ENCODE peak calls at places on chromosomes 7 and 10, in nine cellular contexts. One of them, this sample, is unnamed.

GRCh38 chr7:17706255-17706654 is 234.0 kb downstream of the SNX13 start:
- DNase-seq in endothelial cell of umbilical vein: no peak
- DNase-seq in sigmoid colon: no peak
- DNase-seq in prostate gland: no peak
- DNase-seq in HepG2: no peak
- DNase-seq in HCT116: no peak
- DNase-seq in GM12892: no peak
- DNase-seq in transverse colon: no peak
- DNase-seq in upper lobe of left lung: no peak
- DNase-seq in this sample: no peak

GRCh38 chr10:119305860-119306513 is 98.6 kb downstream of the GRK5 start:
- DNase-seq in endothelial cell of umbilical vein: peak
- DNase-seq in sigmoid colon: peak
- DNase-seq in prostate gland: no peak
- DNase-seq in HepG2: no peak
- DNase-seq in HCT116: peak
- DNase-seq in GM12892: peak
- DNase-seq in transverse colon: peak
- DNase-seq in upper lobe of left lung: peak
- DNase-seq in this sample: no peak

GRCh38 chr10:118564652-118565051 is 30.8 kb downstream of the PRLHR start:
- DNase-seq in endothelial cell of umbilical vein: no peak
- DNase-seq in sigmoid colon: no peak
- DNase-seq in prostate gland: no peak
- DNase-seq in HepG2: no peak
- DNase-seq in HCT116: no peak
- DNase-seq in GM12892: no peak
- DNase-seq in transverse colon: no peak
- DNase-seq in upper lobe of left lung: no peak
- DNase-seq in this sample: no peak

GRCh38 chr7:97845622-97846203 is 26.5 kb downstream of the ASNS start:
- DNase-seq in endothelial cell of umbilical vein: peak
- DNase-seq in sigmoid colon: no peak
- DNase-seq in prostate gland: no peak
- DNase-seq in HepG2: peak
- DNase-seq in HCT116: peak
- DNase-seq in GM12892: no peak
- DNase-seq in transverse colon: no peak
- DNase-seq in upper lobe of left lung: no peak
- DNase-seq in this sample: no peak

GRCh38 chr7:106462914-106463482 is 178.2 kb upstream of the NAMPT start:
- DNase-seq in endothelial cell of umbilical vein: no peak
- DNase-seq in sigmoid colon: no peak
- DNase-seq in prostate gland: no peak
- DNase-seq in HepG2: no peak
- DNase-seq in HCT116: no peak
- DNase-seq in GM12892: no peak
- DNase-seq in transverse colon: no peak
- DNase-seq in upper lobe of left lung: no peak
- DNase-seq in this sample: no peak

GRCh38 chr10:71482620-71483019 is 85.9 kb downstream of the CDH23 start:
- DNase-seq in endothelial cell of umbilical vein: no peak
- DNase-seq in sigmoid colon: no peak
- DNase-seq in prostate gland: no peak
- DNase-seq in HepG2: no peak
- DNase-seq in HCT116: no peak
- DNase-seq in GM12892: no peak
- DNase-seq in transverse colon: no peak
- DNase-seq in upper lobe of left lung: no peak
- DNase-seq in this sample: no peak

GRCh38 chr7:147510913-147511312 is 1079.7 kb upstream of the C7orf33 start:
- DNase-seq in endothelial cell of umbilical vein: no peak
- DNase-seq in sigmoid colon: no peak
- DNase-seq in prostate gland: no peak
- DNase-seq in HepG2: no peak
- DNase-seq in HCT116: no peak
- DNase-seq in GM12892: no peak
- DNase-seq in transverse colon: no peak
- DNase-seq in upper lobe of left lung: no peak
- DNase-seq in this sample: no peak

GRCh38 chr10:112565434-112566053 is 118.5 kb downstream of the VTI1A start:
- DNase-seq in endothelial cell of umbilical vein: peak
- DNase-seq in sigmoid colon: no peak
- DNase-seq in prostate gland: peak
- DNase-seq in HepG2: peak
- DNase-seq in HCT116: peak
- DNase-seq in GM12892: no peak
- DNase-seq in transverse colon: peak
- DNase-seq in upper lobe of left lung: peak
- DNase-seq in this sample: no peak

GRCh38 chr7:158802535-158803199 is 26.6 kb downstream of the ESYT2 start:
- DNase-seq in endothelial cell of umbilical vein: no peak
- DNase-seq in sigmoid colon: no peak
- DNase-seq in prostate gland: no peak
- DNase-seq in HepG2: no peak
- DNase-seq in HCT116: no peak
- DNase-seq in GM12892: no peak
- DNase-seq in transverse colon: no peak
- DNase-seq in upper lobe of left lung: no peak
- DNase-seq in this sample: no peak

GRCh38 chr10:60964257-60965235 is 20.6 kb upstream of the RHOBTB1 start:
- DNase-seq in endothelial cell of umbilical vein: peak
- DNase-seq in sigmoid colon: peak
- DNase-seq in prostate gland: peak
- DNase-seq in HepG2: peak
- DNase-seq in HCT116: peak
- DNase-seq in GM12892: no peak
- DNase-seq in transverse colon: peak
- DNase-seq in upper lobe of left lung: peak
- DNase-seq in this sample: peak

GRCh38 chr7:24885305-24885704 is 94.7 kb downstream of the OSBPL3 start:
- DNase-seq in endothelial cell of umbilical vein: peak
- DNase-seq in sigmoid colon: no peak
- DNase-seq in prostate gland: no peak
- DNase-seq in HepG2: no peak
- DNase-seq in HCT116: no peak
- DNase-seq in GM12892: no peak
- DNase-seq in transverse colon: no peak
- DNase-seq in upper lobe of left lung: peak
- DNase-seq in this sample: no peak

GRCh38 chr10:124663766-124664360 is 80.3 kb downstream of the FAM53B start:
- DNase-seq in endothelial cell of umbilical vein: no peak
- DNase-seq in sigmoid colon: no peak
- DNase-seq in prostate gland: no peak
- DNase-seq in HepG2: no peak
- DNase-seq in HCT116: no peak
- DNase-seq in GM12892: no peak
- DNase-seq in transverse colon: no peak
- DNase-seq in upper lobe of left lung: no peak
- DNase-seq in this sample: no peak

GRCh38 chr10:4607681-4608080 is 218.3 kb upstream of the AKR1E2 start:
- DNase-seq in endothelial cell of umbilical vein: no peak
- DNase-seq in sigmoid colon: no peak
- DNase-seq in prostate gland: no peak
- DNase-seq in HepG2: no peak
- DNase-seq in HCT116: no peak
- DNase-seq in GM12892: no peak
- DNase-seq in transverse colon: no peak
- DNase-seq in upper lobe of left lung: no peak
- DNase-seq in this sample: no peak

GRCh38 chr7:155228459-155228845 is 69.2 kb upstream of the INSIG1 start:
- DNase-seq in endothelial cell of umbilical vein: no peak
- DNase-seq in sigmoid colon: no peak
- DNase-seq in prostate gland: no peak
- DNase-seq in HepG2: no peak
- DNase-seq in HCT116: no peak
- DNase-seq in GM12892: no peak
- DNase-seq in transverse colon: no peak
- DNase-seq in upper lobe of left lung: no peak
- DNase-seq in this sample: no peak

GRCh38 chr7:151131284-151131621 is 36.2 kb downstream of the GBX1 start:
- DNase-seq in endothelial cell of umbilical vein: no peak
- DNase-seq in sigmoid colon: no peak
- DNase-seq in prostate gland: no peak
- DNase-seq in HepG2: no peak
- DNase-seq in HCT116: no peak
- DNase-seq in GM12892: no peak
- DNase-seq in transverse colon: no peak
- DNase-seq in upper lobe of left lung: no peak
- DNase-seq in this sample: no peak

GRCh38 chr7:15367897-15368296 is 193.9 kb downstream of the AGMO start:
- DNase-seq in endothelial cell of umbilical vein: no peak
- DNase-seq in sigmoid colon: no peak
- DNase-seq in prostate gland: no peak
- DNase-seq in HepG2: no peak
- DNase-seq in HCT116: no peak
- DNase-seq in GM12892: no peak
- DNase-seq in transverse colon: no peak
- DNase-seq in upper lobe of left lung: no peak
- DNase-seq in this sample: no peak

GRCh38 chr10:127991543-127992255 is 84.8 kb downstream of the PTPRE start:
- DNase-seq in endothelial cell of umbilical vein: no peak
- DNase-seq in sigmoid colon: peak
- DNase-seq in prostate gland: no peak
- DNase-seq in HepG2: no peak
- DNase-seq in HCT116: no peak
- DNase-seq in GM12892: no peak
- DNase-seq in transverse colon: no peak
- DNase-seq in upper lobe of left lung: peak
- DNase-seq in this sample: no peak

DNA sequence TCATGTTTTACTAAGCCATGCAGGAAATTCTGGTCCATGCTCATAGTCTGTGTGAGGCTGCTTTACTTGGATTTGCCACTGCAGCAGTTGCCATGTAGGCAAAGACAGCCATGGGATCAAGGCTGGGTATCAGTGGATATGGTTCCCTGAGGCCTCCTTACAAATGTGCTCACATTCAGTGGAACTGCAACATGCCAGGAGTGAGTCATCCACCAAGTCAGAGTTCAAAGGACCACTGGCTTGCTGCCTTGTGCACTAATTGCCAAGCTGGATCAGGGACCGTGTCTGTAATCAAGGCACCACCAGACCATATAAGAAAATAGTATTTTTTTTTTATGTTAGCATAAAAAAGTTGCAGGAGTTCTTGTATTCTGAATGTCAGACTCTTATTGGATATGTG is 101.0 kb downstream of the CDCA7L start:
- DNase-seq in endothelial cell of umbilical vein: no peak
- DNase-seq in sigmoid colon: no peak
- DNase-seq in prostate gland: no peak
- DNase-seq in HepG2: no peak
- DNase-seq in HCT116: no peak
- DNase-seq in GM12892: no peak
- DNase-seq in transverse colon: no peak
- DNase-seq in upper lobe of left lung: no peak
- DNase-seq in this sample: no peak
- TF ChIP-seq POLR2A in endothelial cell of umbilical vein: no peak
- TF ChIP-seq POLR2A in sigmoid colon: no peak
- TF ChIP-seq POLR2A in prostate gland: no peak
- TF ChIP-seq POLR2A in HepG2: no peak
- TF ChIP-seq POLR2A in HCT116: no peak
- TF ChIP-seq POLR2A in GM12892: no peak
- TF ChIP-seq POLR2A in transverse colon: no peak
- TF ChIP-seq POLR2A in upper lobe of left lung: no peak
- TF ChIP-seq POLR2A in this sample: no peak

DNA sequence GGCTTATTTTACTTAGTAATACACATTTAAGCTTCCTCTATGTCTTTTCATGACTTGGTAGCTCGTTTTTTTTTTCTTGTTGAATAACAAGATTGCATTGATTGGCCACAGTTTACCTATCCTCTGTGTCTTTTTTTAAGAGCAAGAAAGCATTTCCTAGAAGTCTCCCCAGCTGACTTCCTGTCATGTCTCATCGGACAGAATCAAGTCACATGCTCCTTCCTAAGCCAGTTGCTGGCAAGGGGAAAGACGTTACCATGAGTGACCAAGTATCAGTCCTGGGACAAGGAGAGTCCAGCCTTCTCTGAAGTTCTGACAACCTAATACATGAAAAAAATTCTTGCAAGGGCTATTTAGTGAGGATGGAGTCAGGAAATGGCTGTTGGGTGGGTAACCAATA is 24.9 kb upstream of the SFRP5 start:
- DNase-seq in endothelial cell of umbilical vein: no peak
- DNase-seq in sigmoid colon: no peak
- DNase-seq in prostate gland: no peak
- DNase-seq in HepG2: no peak
- DNase-seq in HCT116: no peak
- DNase-seq in GM12892: no peak
- DNase-seq in transverse colon: no peak
- DNase-seq in upper lobe of left lung: no peak
- DNase-seq in this sample: no peak
- TF ChIP-seq POLR2AphosphoS5 in endothelial cell of umbilical vein: no peak
- TF ChIP-seq POLR2AphosphoS5 in sigmoid colon: no peak
- TF ChIP-seq POLR2AphosphoS5 in prostate gland: no peak
- TF ChIP-seq POLR2AphosphoS5 in HepG2: no peak
- TF ChIP-seq POLR2AphosphoS5 in HCT116: no peak
- TF ChIP-seq POLR2AphosphoS5 in GM12892: no peak
- TF ChIP-seq POLR2AphosphoS5 in transverse colon: no peak
- TF ChIP-seq POLR2AphosphoS5 in upper lobe of left lung: no peak
- TF ChIP-seq POLR2AphosphoS5 in this sample: no peak

GRCh38 chr10:103966671-103967432 is at the start of gene SLK:
- DNase-seq in endothelial cell of umbilical vein: peak
- DNase-seq in sigmoid colon: peak
- DNase-seq in prostate gland: peak
- DNase-seq in HepG2: peak
- DNase-seq in HCT116: peak
- DNase-seq in GM12892: peak
- DNase-seq in transverse colon: peak
- DNase-seq in upper lobe of left lung: peak
- DNase-seq in this sample: peak
- TF ChIP-seq POLR2A in endothelial cell of umbilical vein: peak
- TF ChIP-seq POLR2A in sigmoid colon: peak
- TF ChIP-seq POLR2A in prostate gland: peak
- TF ChIP-seq POLR2A in HepG2: peak
- TF ChIP-seq POLR2A in HCT116: peak
- TF ChIP-seq POLR2A in GM12892: peak
- TF ChIP-seq POLR2A in transverse colon: peak
- TF ChIP-seq POLR2A in upper lobe of left lung: peak
- TF ChIP-seq POLR2A in this sample: peak

DNA sequence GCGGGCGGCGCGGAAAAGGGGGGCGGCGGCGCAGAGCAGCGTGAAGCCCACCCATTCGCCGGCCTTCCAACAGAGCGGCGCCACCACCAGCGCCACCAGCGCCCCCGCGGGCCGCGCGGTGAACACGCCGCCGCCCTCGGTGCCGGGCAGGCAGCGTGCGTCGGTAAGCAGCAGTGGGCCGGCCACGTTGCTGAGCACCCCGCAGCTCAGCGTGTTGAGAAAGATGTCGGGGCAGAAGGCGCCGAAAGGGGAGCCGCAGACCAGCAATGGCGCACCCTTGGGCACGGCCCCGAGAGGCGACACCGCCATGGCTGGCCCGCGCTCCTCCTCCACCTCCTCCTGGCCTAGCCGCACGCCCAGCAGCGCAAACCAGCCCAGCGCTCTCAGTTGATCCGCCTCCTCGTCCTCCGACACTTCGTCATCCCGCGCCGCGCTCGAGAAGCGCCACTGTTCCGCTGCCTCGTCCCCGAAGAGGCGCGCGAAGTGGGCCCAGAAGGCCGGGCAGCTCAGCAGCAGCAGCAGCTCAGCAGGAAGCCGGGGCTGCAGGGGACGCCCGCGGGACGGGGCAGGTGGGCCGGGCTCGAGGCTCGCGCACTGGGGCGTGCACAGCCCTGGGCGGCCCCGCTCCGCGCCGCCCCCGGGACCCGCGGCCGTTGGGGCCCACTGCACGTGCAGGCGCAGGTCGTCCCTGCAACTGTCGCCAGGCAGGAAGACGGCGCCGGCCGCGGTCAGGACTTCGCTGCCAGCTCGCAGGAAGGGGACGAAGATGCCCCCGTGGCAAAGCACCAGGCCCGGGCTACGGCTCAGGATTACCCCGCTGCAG is 623 bp downstream of the TYSND1 start:
- DNase-seq in endothelial cell of umbilical vein: peak
- DNase-seq in sigmoid colon: peak
- DNase-seq in prostate gland: peak
- DNase-seq in HepG2: peak
- DNase-seq in HCT116: no peak
- DNase-seq in GM12892: peak
- DNase-seq in transverse colon: peak
- DNase-seq in upper lobe of left lung: peak
- DNase-seq in this sample: peak
- TF ChIP-seq POLR2AphosphoS5 in endothelial cell of umbilical vein: peak
- TF ChIP-seq POLR2AphosphoS5 in sigmoid colon: no peak
- TF ChIP-seq POLR2AphosphoS5 in prostate gland: peak
- TF ChIP-seq POLR2AphosphoS5 in HepG2: no peak
- TF ChIP-seq POLR2AphosphoS5 in HCT116: no peak
- TF ChIP-seq POLR2AphosphoS5 in GM12892: peak
- TF ChIP-seq POLR2AphosphoS5 in transverse colon: peak
- TF ChIP-seq POLR2AphosphoS5 in upper lobe of left lung: no peak
- TF ChIP-seq POLR2AphosphoS5 in this sample: peak